ENCODE peak calls at places on chromosomes 2 and 18, in four cellular contexts. One of them, this sample, is unnamed.

GRCh38 chr2:16235747-16236146 is 295.4 kb downstream of the MYCN start:
- DNase-seq in cardiac muscle cell: no peak
- DNase-seq in dorsolateral prefrontal cortex: no peak
- DNase-seq in Peyer's patch: no peak
- DNase-seq in this sample: no peak

GRCh38 chr18:44179693-44180092 is 501.0 kb upstream of the SETBP1 start:
- DNase-seq in dorsolateral prefrontal cortex: no peak
- DNase-seq in Peyer's patch: no peak
- DNase-seq in cardiac muscle cell: no peak
- DNase-seq in this sample: peak; percentile 23

GRCh38 chr18:65221115-65221514 is 529.7 kb upstream of the CDH7 start:
- DNase-seq in cardiac muscle cell: no peak
- DNase-seq in Peyer's patch: no peak
- DNase-seq in dorsolateral prefrontal cortex: no peak
- DNase-seq in this sample: no peak

GRCh38 chr18:76903386-76903785 is 81.0 kb downstream of the ZNF236 start:
- DNase-seq in Peyer's patch: no peak
- DNase-seq in dorsolateral prefrontal cortex: no peak
- DNase-seq in cardiac muscle cell: peak; percentile 7
- DNase-seq in this sample: no peak

GRCh38 chr2:197237720-197238370 is 72.7 kb downstream of the ANKRD44 start:
- DNase-seq in Peyer's patch: no peak
- DNase-seq in cardiac muscle cell: no peak
- DNase-seq in dorsolateral prefrontal cortex: no peak
- DNase-seq in this sample: no peak

GRCh38 chr2:25424426-25425028 is 82.8 kb upstream of the DNMT3A start:
- DNase-seq in cardiac muscle cell: no peak
- DNase-seq in Peyer's patch: no peak
- DNase-seq in dorsolateral prefrontal cortex: no peak
- DNase-seq in this sample: no peak

GRCh38 chr2:68196120-68196716 is 38.5 kb downstream of the PNO1 start:
- DNase-seq in cardiac muscle cell: no peak
- DNase-seq in dorsolateral prefrontal cortex: peak; percentile 25
- DNase-seq in Peyer's patch: no peak
- DNase-seq in this sample: no peak

GRCh38 chr2:233563663-233564430 is 2.7 kb downstream of the USP40 start:
- DNase-seq in dorsolateral prefrontal cortex: no peak
- DNase-seq in cardiac muscle cell: no peak
- DNase-seq in Peyer's patch: no peak
- DNase-seq in this sample: no peak

GRCh38 chr2:169329669-169330554 is 32.4 kb downstream of the LRP2 start:
- DNase-seq in cardiac muscle cell: no peak
- DNase-seq in Peyer's patch: no peak
- DNase-seq in dorsolateral prefrontal cortex: no peak
- DNase-seq in this sample: no peak

GRCh38 chr2:130728007-130728454 is 839 bp upstream of the GPR148 start:
- DNase-seq in cardiac muscle cell: peak; percentile 21
- DNase-seq in Peyer's patch: no peak
- DNase-seq in dorsolateral prefrontal cortex: no peak
- DNase-seq in this sample: peak; percentile 80

GRCh38 chr2:150209746-150210145 is 277.7 kb downstream of the RND3 start:
- DNase-seq in cardiac muscle cell: no peak
- DNase-seq in dorsolateral prefrontal cortex: no peak
- DNase-seq in Peyer's patch: no peak
- DNase-seq in this sample: no peak

GRCh38 chr2:160967523-160967922 is 192.7 kb upstream of the TANK start:
- DNase-seq in dorsolateral prefrontal cortex: no peak
- DNase-seq in cardiac muscle cell: no peak
- DNase-seq in Peyer's patch: no peak
- DNase-seq in this sample: no peak

GRCh38 chr2:17754773-17755425 is 961 bp downstream of the GEN1 start:
- DNase-seq in dorsolateral prefrontal cortex: no peak
- DNase-seq in cardiac muscle cell: peak; percentile 23
- DNase-seq in Peyer's patch: no peak
- DNase-seq in this sample: no peak

GRCh38 chr2:106575955-106576354 is 88.8 kb downstream of the CD8B2 start:
- DNase-seq in cardiac muscle cell: peak; percentile 91
- DNase-seq in dorsolateral prefrontal cortex: no peak
- DNase-seq in Peyer's patch: no peak
- DNase-seq in this sample: no peak

GRCh38 chr2:65186872-65187851 is 40.5 kb upstream of the ACTR2 start:
- DNase-seq in Peyer's patch: peak; percentile 83
- DNase-seq in dorsolateral prefrontal cortex: peak; percentile 69
- DNase-seq in cardiac muscle cell: peak; percentile 88
- DNase-seq in this sample: peak; percentile 88

GRCh38 chr2:216478151-216478550 is 20.5 kb upstream of the RPL37A start:
- DNase-seq in dorsolateral prefrontal cortex: no peak
- DNase-seq in cardiac muscle cell: peak; percentile 90
- DNase-seq in Peyer's patch: no peak
- DNase-seq in this sample: no peak

GRCh38 chr2:176553685-176554106 is 284.5 kb downstream of the MTX2 start:
- DNase-seq in cardiac muscle cell: peak; percentile 73
- DNase-seq in dorsolateral prefrontal cortex: peak; percentile 59
- DNase-seq in Peyer's patch: peak; percentile 67
- DNase-seq in this sample: peak; percentile 87

GRCh38 chr2:95039410-95039809 is 13.9 kb downstream of the MAL start:
- DNase-seq in Peyer's patch: no peak
- DNase-seq in cardiac muscle cell: no peak
- DNase-seq in dorsolateral prefrontal cortex: no peak
- DNase-seq in this sample: no peak

GRCh38 chr18:1092228-1092627 is 187.6 kb downstream of the ADCYAP1 start:
- DNase-seq in cardiac muscle cell: peak; percentile 9
- DNase-seq in dorsolateral prefrontal cortex: no peak
- DNase-seq in Peyer's patch: no peak
- DNase-seq in this sample: no peak

GRCh38 chr18:69365658-69366057 is 35.0 kb upstream of the DOK6 start:
- DNase-seq in cardiac muscle cell: no peak
- DNase-seq in Peyer's patch: no peak
- DNase-seq in dorsolateral prefrontal cortex: no peak
- DNase-seq in this sample: no peak

GRCh38 chr2:227939271-227940027 is 68.0 kb downstream of the DAW1 start:
- DNase-seq in cardiac muscle cell: peak; percentile 72
- DNase-seq in Peyer's patch: no peak
- DNase-seq in dorsolateral prefrontal cortex: peak; percentile 16
- DNase-seq in this sample: no peak

GRCh38 chr2:101983486-101983885 is 8.3 kb upstream of the IL1R2 start:
- DNase-seq in dorsolateral prefrontal cortex: no peak
- DNase-seq in cardiac muscle cell: peak; percentile 47
- DNase-seq in Peyer's patch: no peak
- DNase-seq in this sample: no peak

GRCh38 chr2:214193943-214194342 is 216.9 kb upstream of the VWC2L start:
- DNase-seq in Peyer's patch: no peak
- DNase-seq in cardiac muscle cell: no peak
- DNase-seq in dorsolateral prefrontal cortex: no peak
- DNase-seq in this sample: no peak

GRCh38 chr2:113724010-113724409 is 32.4 kb downstream of the SLC35F5 start:
- DNase-seq in cardiac muscle cell: no peak
- DNase-seq in dorsolateral prefrontal cortex: no peak
- DNase-seq in Peyer's patch: no peak
- DNase-seq in this sample: no peak

GRCh38 chr18:10059610-10060468 is 146.0 kb downstream of the VAPA start:
- DNase-seq in dorsolateral prefrontal cortex: peak; percentile 23
- DNase-seq in Peyer's patch: no peak
- DNase-seq in cardiac muscle cell: peak; percentile 46
- DNase-seq in this sample: no peak

GRCh38 chr18:10060469-10060782 is 146.6 kb downstream of the VAPA start:
- DNase-seq in dorsolateral prefrontal cortex: peak; percentile 25
- DNase-seq in Peyer's patch: no peak
- DNase-seq in cardiac muscle cell: no peak
- DNase-seq in this sample: no peak

GRCh38 chr18:10057401-10057800 is 143.6 kb downstream of the VAPA start:
- DNase-seq in cardiac muscle cell: no peak
- DNase-seq in Peyer's patch: no peak
- DNase-seq in dorsolateral prefrontal cortex: no peak
- DNase-seq in this sample: no peak

GRCh38 chr18:10056506-10056905 is 142.7 kb downstream of the VAPA start:
- DNase-seq in cardiac muscle cell: no peak
- DNase-seq in dorsolateral prefrontal cortex: no peak
- DNase-seq in Peyer's patch: no peak
- DNase-seq in this sample: no peak

DNA sequence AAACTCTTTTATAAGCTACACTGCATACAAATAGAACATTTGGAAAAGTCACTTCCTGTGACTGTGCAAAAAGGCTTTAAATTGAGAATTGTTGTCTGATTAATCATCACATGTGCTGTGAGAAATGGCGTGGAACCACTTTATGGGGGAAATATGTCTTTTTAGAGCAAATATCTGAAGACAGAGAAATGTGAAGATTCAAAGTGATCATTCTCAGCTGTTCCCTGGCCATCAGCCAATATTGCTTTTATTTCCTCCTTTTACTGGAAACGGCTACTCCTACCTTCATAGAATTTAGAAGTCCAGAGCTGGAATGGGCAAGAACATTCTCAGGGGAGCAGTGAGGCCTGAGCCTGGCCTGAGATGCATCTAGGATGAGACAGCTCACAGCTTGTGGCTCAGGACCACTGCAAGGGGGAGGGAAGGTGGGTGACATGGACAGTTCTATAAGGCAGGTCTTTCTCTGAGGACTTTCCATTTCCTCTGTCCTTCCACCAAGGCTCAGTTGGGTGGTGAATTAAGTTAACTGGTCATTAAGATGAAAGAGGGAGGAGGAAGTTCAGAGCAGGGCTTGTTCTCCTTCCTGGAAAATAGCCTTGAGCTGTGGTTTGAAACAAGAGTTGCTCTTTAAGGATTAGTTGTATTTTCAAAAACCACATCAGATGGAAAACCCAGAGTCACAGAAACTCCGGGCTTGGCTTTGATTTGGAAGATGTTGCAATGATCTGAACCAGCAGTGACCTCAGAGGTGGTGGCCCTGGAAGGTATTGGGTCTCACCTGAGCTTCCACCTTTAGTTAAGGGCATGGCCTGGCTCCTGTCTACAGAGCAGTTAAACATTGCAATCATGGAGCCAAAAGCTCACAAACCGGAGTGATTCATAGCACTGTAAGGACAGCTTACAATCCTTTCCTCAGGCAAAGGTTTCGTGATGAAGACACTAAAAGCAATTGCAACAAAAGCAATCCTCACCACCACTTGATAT is 144.3 kb downstream of the VAPA start:
- DNase-seq in Peyer's patch: no peak
- DNase-seq in dorsolateral prefrontal cortex: no peak
- DNase-seq in cardiac muscle cell: peak; percentile 87
- DNase-seq in this sample: no peak
- H3K4me3 ChIP-seq in Peyer's patch: no peak overlapping the region
- H3K4me3 ChIP-seq in dorsolateral prefrontal cortex: no peak overlapping the region
- H3K4me3 ChIP-seq in cardiac muscle cell: no peak overlapping the region
- H3K4me3 ChIP-seq in this sample: no peak overlapping the region

GRCh38 chr2:23664069-23664788 is 262.7 kb downstream of the ATAD2B start:
- DNase-seq in dorsolateral prefrontal cortex: no peak
- DNase-seq in cardiac muscle cell: no peak
- DNase-seq in Peyer's patch: no peak
- DNase-seq in this sample: no peak

GRCh38 chr2:23662466-23662865 is 264.5 kb downstream of the ATAD2B start:
- DNase-seq in dorsolateral prefrontal cortex: no peak
- DNase-seq in Peyer's patch: no peak
- DNase-seq in cardiac muscle cell: no peak
- DNase-seq in this sample: no peak

GRCh38 chr2:23662941-23663729 is 263.8 kb downstream of the ATAD2B start:
- DNase-seq in dorsolateral prefrontal cortex: peak; percentile 53
- DNase-seq in cardiac muscle cell: peak; percentile 13
- DNase-seq in Peyer's patch: no peak
- DNase-seq in this sample: no peak

GRCh38 chr2:23661276-23662050 is 265.5 kb downstream of the ATAD2B start:
- DNase-seq in dorsolateral prefrontal cortex: no peak
- DNase-seq in cardiac muscle cell: no peak
- DNase-seq in Peyer's patch: no peak
- DNase-seq in this sample: no peak

DNA sequence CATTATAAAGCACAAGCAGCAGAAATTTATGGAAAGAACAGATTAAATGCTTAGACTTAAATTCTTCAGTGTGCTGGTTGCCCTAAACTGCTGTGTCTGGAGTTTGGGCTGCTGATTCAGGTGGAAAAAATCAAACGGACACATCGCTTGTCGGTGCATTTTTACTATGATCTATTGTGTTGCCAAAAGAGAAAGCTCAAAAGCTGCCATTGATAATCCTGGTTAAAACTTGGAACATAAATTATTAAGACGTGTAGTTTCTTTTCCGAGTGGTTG is 263.3 kb downstream of the ATAD2B start:
- DNase-seq in Peyer's patch: no peak
- DNase-seq in cardiac muscle cell: no peak
- DNase-seq in dorsolateral prefrontal cortex: no peak
- DNase-seq in this sample: no peak
- H3K4me3 ChIP-seq in Peyer's patch: no peak overlapping the region
- H3K4me3 ChIP-seq in cardiac muscle cell: no peak overlapping the region
- H3K4me3 ChIP-seq in dorsolateral prefrontal cortex: peak overlapping the region; percentile 43
- H3K4me3 ChIP-seq in this sample: no peak overlapping the region

GRCh38 chr2:172281648-172282576 is 145.5 kb upstream of the ITGA6 start:
- DNase-seq in Peyer's patch: no peak
- DNase-seq in cardiac muscle cell: peak; percentile 29
- DNase-seq in dorsolateral prefrontal cortex: no peak
- DNase-seq in this sample: no peak
- H3K4me3 ChIP-seq in Peyer's patch: no peak overlapping the region
- H3K4me3 ChIP-seq in cardiac muscle cell: no peak overlapping the region
- H3K4me3 ChIP-seq in dorsolateral prefrontal cortex: no peak overlapping the region
- H3K4me3 ChIP-seq in this sample: no peak overlapping the region

GRCh38 chr2:98749053-98749450 is 18.1 kb upstream of the MGAT4A start:
- DNase-seq in dorsolateral prefrontal cortex: no peak
- DNase-seq in cardiac muscle cell: no peak
- DNase-seq in Peyer's patch: no peak
- DNase-seq in this sample: no peak

GRCh38 chr2:98747888-98748287 is 17.0 kb upstream of the MGAT4A start:
- DNase-seq in cardiac muscle cell: no peak
- DNase-seq in dorsolateral prefrontal cortex: no peak
- DNase-seq in Peyer's patch: no peak
- DNase-seq in this sample: no peak

GRCh38 chr2:98750593-98751282 is 19.8 kb upstream of the MGAT4A start:
- DNase-seq in cardiac muscle cell: no peak
- DNase-seq in dorsolateral prefrontal cortex: no peak
- DNase-seq in Peyer's patch: no peak
- DNase-seq in this sample: peak; percentile 53

GRCh38 chr2:98746426-98746825 is 15.5 kb upstream of the MGAT4A start:
- DNase-seq in dorsolateral prefrontal cortex: no peak
- DNase-seq in Peyer's patch: no peak
- DNase-seq in cardiac muscle cell: no peak
- DNase-seq in this sample: no peak

DNA sequence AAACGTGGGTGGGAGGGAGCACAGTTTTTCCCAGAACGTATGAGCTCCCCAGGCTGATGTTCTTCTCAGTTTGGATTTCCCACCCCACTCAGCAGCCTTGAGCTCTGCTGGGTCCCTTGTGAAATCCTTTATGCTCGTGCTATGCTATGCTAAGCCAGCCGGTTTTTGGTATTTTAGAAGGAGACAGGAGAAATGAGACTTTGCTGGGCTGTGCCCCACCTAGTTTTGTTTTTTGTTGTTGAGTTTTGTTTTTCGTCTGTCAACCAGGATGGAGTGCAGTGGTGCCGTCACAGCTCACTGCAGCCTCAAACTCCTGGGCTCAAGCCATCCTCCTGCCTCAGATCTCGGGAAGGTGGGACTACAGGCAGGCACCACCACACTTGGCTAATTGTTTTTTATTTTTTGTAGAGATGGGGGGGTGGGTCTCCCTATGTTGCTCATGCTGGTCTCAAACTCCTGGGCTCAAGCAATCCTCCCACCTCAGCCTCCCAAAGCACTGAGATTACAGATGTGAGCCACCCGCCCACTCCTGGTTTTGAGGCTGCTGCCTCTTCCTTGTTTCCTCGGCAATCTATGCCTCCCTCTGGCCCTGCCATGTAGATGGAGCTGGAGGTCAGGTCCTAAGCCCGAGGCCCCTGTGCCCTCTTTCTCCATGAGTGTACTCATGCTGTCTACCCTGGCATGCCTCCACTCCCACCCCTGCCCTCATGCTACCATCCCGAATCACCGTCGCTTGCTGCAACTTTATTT is 17.5 kb upstream of the MGAT4A start:
- DNase-seq in cardiac muscle cell: no peak
- DNase-seq in Peyer's patch: no peak
- DNase-seq in dorsolateral prefrontal cortex: no peak
- DNase-seq in this sample: no peak
- H3K4me3 ChIP-seq in cardiac muscle cell: no peak overlapping the region
- H3K4me3 ChIP-seq in Peyer's patch: no peak overlapping the region
- H3K4me3 ChIP-seq in dorsolateral prefrontal cortex: no peak overlapping the region
- H3K4me3 ChIP-seq in this sample: no peak overlapping the region